ENCODE peak calls at places on chromosomes 4 and X, in six cellular contexts. C is GM23248, G is glutamatergic neuron, R is cardiac fibroblast, I is EL, Y is M059J. F is an unnamed sample.

GRCh38 chr4:157779084-157779483 is 393.7 kb downstream of the GASK1B start:
- DNase-seq in C (no peak), Y (no peak), I (no peak), G (no peak), R (no peak), F (no peak)

GRCh38 chr4:3388461-3389185 is 53.1 kb upstream of the HGFAC start:
- DNase-seq in Y (peak), G (no peak), R (peak), I (peak), C (peak), F (peak)

GRCh38 chrX:74534569-74535038 is 79.8 kb downstream of the RLIM start:
- DNase-seq in Y (peak), G (no peak), C (peak), R (no peak), I (peak), F (no peak)

GRCh38 chrX:109624641-109625311 is at the start of gene KCNE5:
- DNase-seq in R (no peak), I (no peak), C (peak), Y (no peak), G (peak), F (no peak)

GRCh38 chrX:24550166-24550565 is 85.1 kb downstream of the PDK3 start:
- DNase-seq in G (no peak), I (peak), Y (peak), C (no peak), R (no peak), F (no peak)

GRCh38 chr4:32394255-32394654 is 1674.1 kb downstream of the PCDH7 start:
- DNase-seq in I (no peak), C (no peak), Y (no peak), R (no peak), G (no peak), F (no peak)

GRCh38 chr4:140330311-140330900 is 43.0 kb upstream of the SCOC start:
- DNase-seq in I (peak), R (peak), Y (peak), G (no peak), C (peak), F (no peak)

GRCh38 chr4:24862073-24862751 is 50.6 kb downstream of the CCDC149 start:
- DNase-seq in C (no peak), Y (no peak), I (no peak), G (no peak), R (no peak), F (no peak)

GRCh38 chr4:119592708-119593298 is 35.8 kb downstream of the PDE5A start:
- DNase-seq in G (no peak), C (no peak), R (peak), I (no peak), Y (no peak), F (no peak)

GRCh38 chr4:79598801-79599200 is 190.8 kb upstream of the GK2 start:
- DNase-seq in Y (no peak), I (no peak), R (no peak), C (no peak), G (no peak), F (no peak)

GRCh38 chrX:38124000-38124399 is 96.7 kb downstream of the SRPX start:
- DNase-seq in G (no peak), Y (no peak), R (no peak), C (no peak), I (no peak), F (no peak)

GRCh38 chrX:49166914-49167739 is 4.6 kb downstream of the MAGIX start:
- DNase-seq in R (peak), Y (peak), I (peak), G (no peak), C (peak), F (no peak)

GRCh38 chr4:48913346-48913745 is 6.8 kb upstream of the OCIAD2 start:
- DNase-seq in C (peak), G (no peak), R (peak), Y (peak), I (peak), F (peak)

GRCh38 chr4:138269175-138269574 is 27.0 kb upstream of the SLC7A11 start:
- DNase-seq in Y (peak), C (peak), I (no peak), R (no peak), G (no peak), F (no peak)

GRCh38 chr4:67871867-67872266 is 11.9 kb downstream of the TMPRSS11D start:
- DNase-seq in R (peak), G (no peak), Y (peak), C (peak), I (peak), F (peak)

GRCh38 chrX:22534643-22535042 is 261.9 kb downstream of the CBLL2 start:
- DNase-seq in G (no peak), Y (peak), C (peak), I (peak), R (peak), F (no peak)

GRCh38 chr4:142350886-142351285 is 495.2 kb downstream of the INPP4B start:
- DNase-seq in C (peak), I (no peak), R (peak), G (no peak), Y (no peak), F (no peak)

GRCh38 chrX:1239681-1240142 is 27.3 kb upstream of the CRLF2 start:
- DNase-seq in G (no peak), C (no peak), R (no peak), Y (no peak), I (no peak), F (no peak)

GRCh38 chr4:164997324-164997723 is 19.9 kb upstream of the TRIM61 start:
- DNase-seq in C (peak), G (no peak), I (peak), Y (peak), R (peak), F (no peak)

GRCh38 chrX:153214934-153215333 is 35.9 kb downstream of the MAGEA1 start:
- DNase-seq in C (no peak), R (no peak), I (no peak), G (no peak), Y (no peak), F (no peak)

GRCh38 chr4:106717094-106717493 is 319.0 kb downstream of the DKK2 start:
- DNase-seq in I (no peak), C (peak), Y (peak), G (no peak), R (no peak), F (no peak)

GRCh38 chr4:113043591-113043990 is 5.9 kb upstream of the ANK2 start:
- DNase-seq in C (no peak), I (no peak), G (no peak), Y (no peak), R (no peak), F (no peak)

GRCh38 chr4:4865705-4866123 is 6.2 kb downstream of the MSX1 start:
- DNase-seq in R (no peak), G (no peak), I (no peak), C (no peak), Y (no peak), F (no peak)

GRCh38 chr4:7161721-7162214 is 30.6 kb upstream of the SORCS2 start:
- DNase-seq in I (no peak), R (peak), C (peak), G (no peak), Y (no peak), F (no peak)

GRCh38 chrX:22135994-22136684 is 104.0 kb downstream of the PHEX start:
- DNase-seq in I (peak), G (no peak), C (peak), Y (peak), R (peak), F (no peak)

GRCh38 chr4:20078644-20079043 is 173.1 kb upstream of the SLIT2 start:
- DNase-seq in Y (no peak), C (no peak), G (no peak), R (no peak), I (no peak), F (no peak)